ENCODE peak calls at places on chromosomes 7 and 10, in eight cellular contexts. V is cardiac fibroblast; Z is HEK293T; W is effector CD4-positive, alpha-beta T cell; G is Peyer's patch; M is upper lobe of right lung; O is activated CD4-positive, alpha-beta T cell treated with anti-CD3 and anti-CD28 coated beads, Interleukin-2, amount 50 U/mL, for 1 hour; D is activated CD8-positive, alpha-beta memory T cell treated with anti-CD3 and anti-CD28 coated beads for 1 hour. L is an unnamed sample.

GRCh38 chr10:12504628-12505027 is 155.3 kb downstream of the CAMK1D start:
- DNase-seq in V (no peak), O (no peak), W (no peak), D (no peak), G (peak), Z (no peak), M (peak), L (no peak)

GRCh38 chr7:151808296-151809155 is 68.4 kb downstream of the PRKAG2 start:
- DNase-seq in W (no peak), D (no peak), V (peak), O (no peak), M (peak), Z (no peak), G (no peak), L (no peak)

GRCh38 chr7:98211221-98211675 is at the start of gene BHLHA15:
- DNase-seq in M (peak), G (peak), D (peak), W (no peak), V (no peak), O (peak), Z (no peak), L (no peak)

GRCh38 chr7:78437118-78437517 is 638.5 kb downstream of the PHTF2 start:
- DNase-seq in G (no peak), O (no peak), V (peak), D (no peak), M (no peak), W (no peak), Z (no peak), L (no peak)

GRCh38 chr7:774161-775109 is 47.4 kb upstream of the PRKAR1B start:
- DNase-seq in M (peak), V (peak), G (peak), W (peak), Z (peak), D (peak), O (peak), L (peak)

GRCh38 chr7:158401295-158401694 is 186.3 kb downstream of the PTPRN2 start:
- DNase-seq in Z (no peak), M (no peak), G (no peak), W (no peak), D (no peak), V (no peak), O (no peak), L (no peak)

GRCh38 chr10:123472606-123473005 is 193.5 kb upstream of the GPR26 start:
- DNase-seq in O (no peak), G (no peak), D (no peak), M (no peak), W (no peak), Z (no peak), V (no peak), L (no peak)

GRCh38 chr10:96556003-96556402 is 30.8 kb downstream of the TM9SF3 start:
- DNase-seq in M (no peak), V (peak), Z (peak), W (no peak), O (no peak), G (no peak), D (no peak), L (no peak)

GRCh38 chr7:14734839-14735321 is 167.7 kb downstream of the DGKB start:
- DNase-seq in G (no peak), W (no peak), Z (peak), D (no peak), M (no peak), V (no peak), O (no peak), L (no peak)

GRCh38 chr7:112084506-112084905 is 121.7 kb downstream of the DOCK4 start:
- DNase-seq in V (peak), Z (no peak), G (no peak), O (no peak), D (no peak), M (no peak), W (no peak), L (no peak)

GRCh38 chr7:92626281-92626846 is 36.2 kb upstream of the FAM133B start:
- DNase-seq in D (no peak), V (no peak), G (no peak), W (no peak), Z (no peak), M (no peak), O (no peak), L (no peak)

GRCh38 chr7:128919881-128920789 is 9.6 kb upstream of the KCP start:
- DNase-seq in M (no peak), W (no peak), D (no peak), Z (no peak), O (no peak), V (no peak), G (no peak), L (no peak)

GRCh38 chr7:76225379-76225778 is 23.7 kb downstream of the SRRM3 start:
- DNase-seq in G (no peak), W (no peak), Z (peak), M (no peak), O (peak), V (peak), D (peak), L (peak)

GRCh38 chr10:34538291-34538829 is 276.7 kb downstream of the PARD3 start:
- DNase-seq in V (no peak), D (no peak), O (no peak), M (no peak), G (no peak), W (no peak), Z (no peak), L (no peak)

GRCh38 chr7:12712236-12712635 is 24.8 kb downstream of the ARL4A start:
- DNase-seq in Z (no peak), W (no peak), D (no peak), V (no peak), G (no peak), O (no peak), M (no peak), L (no peak)

GRCh38 chr7:46932656-46933424 is 649.1 kb downstream of the TNS3 start:
- DNase-seq in D (no peak), W (no peak), G (peak), V (peak), O (no peak), M (no peak), Z (no peak), L (no peak)

GRCh38 chr10:124935946-124936345 is 6.0 kb upstream of the ZRANB1 start:
- DNase-seq in Z (no peak), W (no peak), M (no peak), V (no peak), O (no peak), G (no peak), D (no peak), L (no peak)

GRCh38 chr10:30111340-30111980 is 52.1 kb upstream of the JCAD start:
- DNase-seq in G (no peak), D (no peak), V (peak), M (no peak), O (no peak), Z (no peak), W (no peak), L (no peak)

GRCh38 chr10:103498936-103499638 is 5.6 kb downstream of the NEURL1 start:
- DNase-seq in M (no peak), V (no peak), D (no peak), O (no peak), G (no peak), Z (no peak), W (no peak), L (no peak)

GRCh38 chr7:45610660-45611299 is 36.6 kb downstream of the ADCY1 start:
- DNase-seq in V (no peak), G (no peak), W (no peak), D (no peak), Z (no peak), M (no peak), O (no peak), L (no peak)

L was measured in T-cell.